ENCODE peak calls at places on chromosomes 2 and 18, in six cellular contexts. One of them, this sample, is unnamed.

GRCh38 chr2:182666674-182667320 is 49.3 kb upstream of the DNAJC10 start:
- DNase-seq in Calu3: peak; percentile 31
- DNase-seq in PC-3: peak; percentile 42
- DNase-seq in choroid plexus epithelial cell: peak; percentile 65
- DNase-seq in HCT116: peak; percentile 18
- DNase-seq in NCI-H1105: no peak
- DNase-seq in this sample: peak; percentile 50

GRCh38 chr2:42101641-42102605 is 54.1 kb downstream of the PKDCC start:
- DNase-seq in Calu3: peak; percentile 42
- DNase-seq in PC-3: peak; percentile 23
- DNase-seq in choroid plexus epithelial cell: peak; percentile 96
- DNase-seq in HCT116: no peak
- DNase-seq in NCI-H1105: no peak
- DNase-seq in this sample: peak; percentile 59

GRCh38 chr2:237307495-237307894 is 106.5 kb downstream of the COL6A3 start:
- DNase-seq in Calu3: no peak
- DNase-seq in PC-3: no peak
- DNase-seq in choroid plexus epithelial cell: no peak
- DNase-seq in HCT116: no peak
- DNase-seq in NCI-H1105: no peak
- DNase-seq in this sample: no peak

GRCh38 chr2:101012054-101012705 is 10.1 kb downstream of the RPL31 start:
- DNase-seq in Calu3: no peak
- DNase-seq in PC-3: no peak
- DNase-seq in choroid plexus epithelial cell: no peak
- DNase-seq in HCT116: no peak
- DNase-seq in NCI-H1105: no peak
- DNase-seq in this sample: no peak

GRCh38 chr2:43007901-43008300 is 215.5 kb upstream of the HAAO start:
- DNase-seq in Calu3: no peak
- DNase-seq in PC-3: no peak
- DNase-seq in choroid plexus epithelial cell: no peak
- DNase-seq in HCT116: no peak
- DNase-seq in NCI-H1105: no peak
- DNase-seq in this sample: no peak

GRCh38 chr2:217035967-217036366 is 176.1 kb upstream of the TNP1 start:
- DNase-seq in Calu3: no peak
- DNase-seq in PC-3: no peak
- DNase-seq in choroid plexus epithelial cell: peak; percentile 60
- DNase-seq in HCT116: no peak
- DNase-seq in NCI-H1105: no peak
- DNase-seq in this sample: no peak

GRCh38 chr18:57819671-57820460 is 16.8 kb upstream of the ATP8B1 start:
- DNase-seq in Calu3: peak; percentile 89
- DNase-seq in PC-3: peak; percentile 90
- DNase-seq in choroid plexus epithelial cell: peak; percentile 94
- DNase-seq in HCT116: peak; percentile 48
- DNase-seq in NCI-H1105: peak; percentile 57
- DNase-seq in this sample: peak; percentile 74

GRCh38 chr2:22894761-22895160 is 490.2 kb upstream of the KLHL29 start:
- DNase-seq in Calu3: no peak
- DNase-seq in PC-3: no peak
- DNase-seq in choroid plexus epithelial cell: no peak
- DNase-seq in HCT116: no peak
- DNase-seq in NCI-H1105: no peak
- DNase-seq in this sample: no peak

GRCh38 chr2:113213061-113213930 is 39.5 kb downstream of the PSD4 start:
- DNase-seq in Calu3: no peak
- DNase-seq in PC-3: no peak
- DNase-seq in choroid plexus epithelial cell: no peak
- DNase-seq in HCT116: no peak
- DNase-seq in NCI-H1105: no peak
- DNase-seq in this sample: no peak

GRCh38 chr18:74682141-74682997 is 84.7 kb downstream of the ZNF407 start:
- DNase-seq in Calu3: no peak
- DNase-seq in PC-3: no peak
- DNase-seq in choroid plexus epithelial cell: peak; percentile 7
- DNase-seq in HCT116: no peak
- DNase-seq in NCI-H1105: no peak
- DNase-seq in this sample: no peak

GRCh38 chr2:45278345-45279078 is 269.3 kb upstream of the SIX2 start:
- DNase-seq in Calu3: no peak
- DNase-seq in PC-3: peak; percentile 92
- DNase-seq in choroid plexus epithelial cell: peak; percentile 38
- DNase-seq in HCT116: no peak
- DNase-seq in NCI-H1105: no peak
- DNase-seq in this sample: no peak

GRCh38 chr2:2746731-2747130 is 415.7 kb upstream of the MYT1L start:
- DNase-seq in Calu3: no peak
- DNase-seq in PC-3: no peak
- DNase-seq in choroid plexus epithelial cell: no peak
- DNase-seq in HCT116: no peak
- DNase-seq in NCI-H1105: no peak
- DNase-seq in this sample: no peak

GRCh38 chr18:70121842-70122241 is 83.6 kb downstream of the RTTN start:
- DNase-seq in Calu3: no peak
- DNase-seq in PC-3: no peak
- DNase-seq in choroid plexus epithelial cell: no peak
- DNase-seq in HCT116: no peak
- DNase-seq in NCI-H1105: no peak
- DNase-seq in this sample: no peak

GRCh38 chr2:151774506-151774905 is 40.2 kb upstream of the NEB start:
- DNase-seq in Calu3: no peak
- DNase-seq in PC-3: peak; percentile 83
- DNase-seq in choroid plexus epithelial cell: peak; percentile 79
- DNase-seq in HCT116: peak; percentile 13
- DNase-seq in NCI-H1105: no peak
- DNase-seq in this sample: no peak

GRCh38 chr2:199147216-199147615 is 310.5 kb downstream of the SATB2 start:
- DNase-seq in Calu3: no peak
- DNase-seq in PC-3: no peak
- DNase-seq in choroid plexus epithelial cell: no peak
- DNase-seq in HCT116: no peak
- DNase-seq in NCI-H1105: no peak
- DNase-seq in this sample: no peak

GRCh38 chr2:42184346-42184745 is 15.2 kb downstream of the EML4 start:
- DNase-seq in Calu3: no peak
- DNase-seq in PC-3: no peak
- DNase-seq in choroid plexus epithelial cell: no peak
- DNase-seq in HCT116: no peak
- DNase-seq in NCI-H1105: no peak
- DNase-seq in this sample: no peak

GRCh38 chr2:55158111-55158814 is 73.8 kb downstream of the CLHC1 start:
- DNase-seq in Calu3: peak; percentile 24
- DNase-seq in PC-3: no peak
- DNase-seq in choroid plexus epithelial cell: no peak
- DNase-seq in HCT116: no peak
- DNase-seq in NCI-H1105: no peak
- DNase-seq in this sample: no peak

GRCh38 chr18:34039194-34039593 is 185.5 kb downstream of the NOL4 start:
- DNase-seq in Calu3: no peak
- DNase-seq in PC-3: no peak
- DNase-seq in choroid plexus epithelial cell: no peak
- DNase-seq in HCT116: no peak
- DNase-seq in NCI-H1105: peak; percentile 20
- DNase-seq in this sample: no peak

GRCh38 chr2:173990970-173991819 is 26.0 kb upstream of the SP3 start:
- DNase-seq in Calu3: no peak
- DNase-seq in PC-3: peak; percentile 43
- DNase-seq in choroid plexus epithelial cell: peak; percentile 67
- DNase-seq in HCT116: no peak
- DNase-seq in NCI-H1105: peak; percentile 65
- DNase-seq in this sample: no peak

GRCh38 chr2:173851256-173851655 is 113.9 kb downstream of the SP3 start:
- DNase-seq in Calu3: no peak
- DNase-seq in PC-3: peak; percentile 82
- DNase-seq in choroid plexus epithelial cell: no peak
- DNase-seq in HCT116: no peak
- DNase-seq in NCI-H1105: no peak
- DNase-seq in this sample: no peak

GRCh38 chr18:24679062-24679461 is 218.6 kb downstream of the HRH4 start:
- DNase-seq in Calu3: no peak
- DNase-seq in PC-3: no peak
- DNase-seq in choroid plexus epithelial cell: no peak
- DNase-seq in HCT116: no peak
- DNase-seq in NCI-H1105: no peak
- DNase-seq in this sample: no peak

GRCh38 chr2:67451086-67451832 is 54.1 kb downstream of the ETAA1 start:
- DNase-seq in Calu3: peak; percentile 36
- DNase-seq in PC-3: peak; percentile 92
- DNase-seq in choroid plexus epithelial cell: peak; percentile 79
- DNase-seq in HCT116: no peak
- DNase-seq in NCI-H1105: peak; percentile 10
- DNase-seq in this sample: peak; percentile 43

GRCh38 chr2:113709022-113709421 is 47.4 kb downstream of the SLC35F5 start:
- DNase-seq in Calu3: no peak
- DNase-seq in PC-3: peak; percentile 60
- DNase-seq in choroid plexus epithelial cell: no peak
- DNase-seq in HCT116: no peak
- DNase-seq in NCI-H1105: peak; percentile 24
- DNase-seq in this sample: no peak

GRCh38 chr2:219291910-219292490 is 12.8 kb downstream of the DNAJB2 start:
- DNase-seq in Calu3: no peak
- DNase-seq in PC-3: no peak
- DNase-seq in choroid plexus epithelial cell: no peak
- DNase-seq in HCT116: no peak
- DNase-seq in NCI-H1105: no peak
- DNase-seq in this sample: no peak

GRCh38 chr2:3418766-3419165 is 39.3 kb downstream of the TRAPPC12 start:
- DNase-seq in Calu3: no peak
- DNase-seq in PC-3: no peak
- DNase-seq in choroid plexus epithelial cell: no peak
- DNase-seq in HCT116: no peak
- DNase-seq in NCI-H1105: no peak
- DNase-seq in this sample: no peak

GRCh38 chr18:58140366-58141325 is 96.6 kb downstream of the NEDD4L start:
- DNase-seq in Calu3: peak; percentile 41
- DNase-seq in PC-3: no peak
- DNase-seq in choroid plexus epithelial cell: no peak
- DNase-seq in HCT116: no peak
- DNase-seq in NCI-H1105: no peak
- DNase-seq in this sample: no peak

GRCh38 chr18:11976882-11977281 is 4.4 kb upstream of the IMPA2 start:
- DNase-seq in Calu3: no peak
- DNase-seq in PC-3: peak; percentile 30
- DNase-seq in choroid plexus epithelial cell: peak; percentile 44
- DNase-seq in HCT116: no peak
- DNase-seq in NCI-H1105: no peak
- DNase-seq in this sample: no peak